ENCODE peak calls at places on chromosomes 2 and 18, in six cellular contexts. R, D, V, H, G and B are unnamed samples.

GRCh38 chr2:18731661-18732060 is 142.3 kb upstream of the NT5C1B start:
- DNase-seq in R (no peak), D (no peak), V (no peak), H (no peak), G (no peak), B (no peak)

GRCh38 chr2:235839226-235839625 is 329.0 kb downstream of the GBX2 start:
- DNase-seq in R (no peak), D (no peak), V (no peak), H (no peak), G (no peak), B (no peak)

GRCh38 chr2:85707304-85707703 is 13.1 kb downstream of the GNLY start:
- DNase-seq in R (peak; percentile 89), D (peak; percentile 87), V (peak; percentile 78), H (peak; percentile 82), G (peak; percentile 74), B (peak; percentile 95)

GRCh38 chr2:157087373-157088005 is 170.0 kb upstream of the GALNT5 start:
- DNase-seq in R (no peak), D (no peak), V (peak; percentile 36), H (peak; percentile 45), G (no peak), B (peak; percentile 36)

GRCh38 chr2:27929916-27930486 is 39.5 kb downstream of the BABAM2 start:
- DNase-seq in R (no peak), D (no peak), V (peak; percentile 18), H (peak; percentile 33), G (no peak), B (no peak)

GRCh38 chr2:28950941-28951630 is 30.0 kb upstream of the TOGARAM2 start:
- DNase-seq in R (no peak), D (peak; percentile 94), V (no peak), H (no peak), G (no peak), B (no peak)

GRCh38 chr2:233503947-233504637 is 62.5 kb downstream of the USP40 start:
- DNase-seq in R (peak; percentile 68), D (no peak), V (no peak), H (no peak), G (no peak), B (no peak)

GRCh38 chr2:101223814-101224231 is 28.9 kb upstream of the CNOT11 start:
- DNase-seq in R (peak; percentile 99), D (no peak), V (peak; percentile 9), H (peak; percentile 22), G (no peak), B (peak; percentile 66)

GRCh38 chr18:75828379-75828778 is 400.9 kb upstream of the SMIM21 start:
- DNase-seq in R (no peak), D (no peak), V (no peak), H (no peak), G (no peak), B (no peak)

GRCh38 chr2:218829868-218830451 is 1.6 kb downstream of the PRKAG3 start:
- DNase-seq in R (no peak), D (no peak), V (no peak), H (no peak), G (no peak), B (no peak)

GRCh38 chr2:88067189-88067588 is 436 bp upstream of the SMYD1 start:
- DNase-seq in R (no peak), D (no peak), V (no peak), H (no peak), G (no peak), B (no peak)

GRCh38 chr2:118584380-118584779 is 263.1 kb downstream of the EN1 start:
- DNase-seq in R (no peak), D (peak; percentile 68), V (no peak), H (no peak), G (no peak), B (no peak)

GRCh38 chr2:74982581-74982980 is 24.1 kb downstream of the POLE4 start:
- DNase-seq in R (no peak), D (no peak), V (no peak), H (no peak), G (no peak), B (peak; percentile 44)

GRCh38 chr18:10245517-10246175 is 208.8 kb upstream of the APCDD1 start:
- DNase-seq in R (no peak), D (no peak), V (no peak), H (no peak), G (no peak), B (no peak)
- H3K4me2 ChIP-seq in R (no peak overlapping the region), D (no peak overlapping the region), V (no peak overlapping the region), H (no peak overlapping the region), G (no peak overlapping the region), B (no peak overlapping the region)

DNA sequence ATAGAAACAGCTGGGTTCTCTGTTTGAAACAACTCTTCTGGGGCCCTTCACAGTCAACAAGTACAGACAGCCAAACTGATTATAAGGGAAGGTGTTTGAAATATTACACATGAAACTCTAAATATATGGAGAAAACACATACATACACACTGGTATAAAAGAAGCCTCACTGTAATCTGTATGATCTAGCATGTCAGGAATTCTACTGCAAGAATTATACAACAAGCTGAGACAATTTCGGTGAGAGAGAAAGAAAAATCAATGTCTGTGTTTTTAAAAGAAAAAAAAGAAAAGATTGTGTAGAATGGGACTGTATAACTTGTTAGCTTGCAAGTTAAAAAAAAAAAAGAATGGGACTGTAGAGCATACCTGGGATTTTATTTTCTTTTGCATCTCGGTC is 26.3 kb downstream of the IRS1 start:
- DNase-seq in R (no peak), D (no peak), V (no peak), H (no peak), G (no peak), B (no peak)
- H3K4me2 ChIP-seq in R (peak overlapping the region; percentile 68), D (no peak overlapping the region), V (peak overlapping the region; percentile 63), H (peak overlapping the region; percentile 28), G (no peak overlapping the region), B (peak overlapping the region; percentile 45)

DNA sequence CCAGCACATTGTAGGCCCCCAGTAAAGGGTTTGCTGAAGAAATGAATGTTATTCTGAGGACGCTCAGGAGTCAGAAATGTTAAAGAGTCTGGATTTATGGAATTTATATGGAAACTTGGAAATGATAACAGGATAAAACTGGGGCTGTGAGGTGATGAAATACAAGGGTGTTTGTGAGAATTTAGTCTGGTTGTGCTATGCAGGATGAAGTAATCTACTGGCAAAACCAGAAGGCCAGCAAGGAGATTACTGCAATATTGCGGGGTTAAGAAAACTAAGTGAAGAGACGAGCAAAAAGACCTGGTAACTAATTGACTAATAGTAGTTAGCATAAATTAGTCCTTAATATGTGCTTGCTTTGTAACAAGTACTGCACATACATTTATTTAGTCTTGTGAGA is 467.8 kb downstream of the ZEB2 start:
- DNase-seq in R (no peak), D (no peak), V (no peak), H (no peak), G (no peak), B (no peak)
- H3K4me2 ChIP-seq in R (no peak overlapping the region), D (no peak overlapping the region), V (no peak overlapping the region), H (no peak overlapping the region), G (no peak overlapping the region), B (no peak overlapping the region)

DNA sequence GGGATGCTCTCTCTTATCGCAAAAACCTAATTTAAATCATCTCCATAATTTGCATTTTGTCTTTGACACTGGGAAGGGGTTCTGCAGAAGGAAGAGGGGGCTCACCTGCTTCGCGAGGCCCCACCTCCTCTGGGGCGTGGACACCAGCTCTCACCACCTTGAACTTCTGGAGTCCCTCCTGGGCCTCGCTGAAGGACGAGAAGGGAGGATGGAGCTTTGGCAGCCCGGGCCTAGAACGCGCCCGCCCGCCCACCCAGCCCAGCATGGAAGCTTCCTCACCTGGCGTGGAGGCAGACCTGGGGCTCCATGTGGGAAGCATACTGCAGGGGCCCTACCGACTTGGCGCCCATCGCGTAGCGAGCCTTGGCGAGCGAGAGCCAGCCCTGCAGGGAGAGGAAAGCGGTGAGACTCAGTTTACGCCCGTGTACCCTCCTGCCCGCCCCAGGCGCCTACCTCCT is 1.1 kb upstream of the IMP4 start:
- DNase-seq in R (peak; percentile 30), D (no peak), V (no peak), H (no peak), G (peak; percentile 35), B (peak; percentile 83)
- H3K4me2 ChIP-seq in R (peak overlapping the region; percentile 61), D (peak overlapping the region; percentile 84), V (peak overlapping the region; percentile 86), H (peak overlapping the region; percentile 86), G (peak overlapping the region; percentile 67), B (peak overlapping the region; percentile 98)

DNA sequence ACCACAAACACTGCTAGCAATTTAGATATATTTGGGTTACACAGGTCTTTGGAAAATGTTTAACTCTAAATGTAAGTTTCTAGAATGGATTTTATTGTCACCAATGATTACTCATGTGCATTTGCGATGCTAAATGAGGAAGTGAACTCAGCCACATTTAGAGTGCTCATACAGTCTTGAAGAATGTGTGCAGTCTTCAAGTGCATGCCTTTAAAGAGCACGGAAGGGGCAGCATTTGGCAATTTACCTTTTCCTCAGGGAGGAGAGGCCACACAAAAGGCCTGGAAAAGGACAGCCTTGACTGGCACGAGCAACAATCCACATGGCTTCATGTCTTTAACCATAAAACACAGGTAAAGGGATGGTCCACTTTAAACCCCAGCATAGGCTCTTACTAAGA is 78.5 kb upstream of the STK17B start:
- DNase-seq in R (peak; percentile 34), D (no peak), V (peak; percentile 73), H (peak; percentile 82), G (no peak), B (peak; percentile 69)
- H3K4me2 ChIP-seq in R (no peak overlapping the region), D (no peak overlapping the region), V (peak overlapping the region; percentile 26), H (peak overlapping the region; percentile 4), G (no peak overlapping the region), B (peak overlapping the region; percentile 41)